ENCODE peak calls at places on chromosomes 5 and 9, in six cellular contexts. Z, B, U, Q, K and L are unnamed samples.

GRCh38 chr5:74490814-74491213 is 149.7 kb downstream of the ENC1 start:
- DNase-seq in U (no peak), Q (no peak), B (no peak), K (no peak), Z (no peak), L (no peak)

GRCh38 chr9:114341991-114342390 is 12.3 kb downstream of the ORM2 start:
- DNase-seq in U (no peak), K (no peak), Q (no peak), Z (no peak), B (no peak), L (no peak)

GRCh38 chr9:16679327-16679821 is 191.1 kb downstream of the BNC2 start:
- DNase-seq in Q (no peak), U (no peak), K (peak; percentile 29), Z (no peak), B (no peak), L (no peak)

GRCh38 chr5:171630047-171630669 is 155.5 kb upstream of the SMIM23 start:
- DNase-seq in K (no peak), Z (peak; percentile 52), B (peak; percentile 34), Q (peak; percentile 16), U (no peak), L (peak; percentile 49)

GRCh38 chr5:136006164-136006563 is 22.6 kb upstream of the TGFBI start:
- DNase-seq in U (no peak), B (no peak), Q (no peak), K (peak; percentile 62), Z (peak; percentile 58), L (no peak)

GRCh38 chr9:88773119-88773518 is 218.1 kb upstream of the S1PR3 start:
- DNase-seq in B (no peak), Z (no peak), K (no peak), Q (no peak), U (no peak), L (no peak)

GRCh38 chr5:113147088-113147487 is 170.5 kb downstream of the DCP2 start:
- DNase-seq in U (no peak), Z (peak; percentile 27), B (no peak), Q (no peak), K (peak; percentile 78), L (no peak)

GRCh38 chr5:157778121-157778805 is 34.8 kb downstream of the LSM11 start:
- DNase-seq in Z (peak; percentile 75), Q (peak; percentile 71), B (peak; percentile 54), K (no peak), U (no peak), L (peak; percentile 79)

GRCh38 chr5:154714271-154714986 is 40.7 kb upstream of the LARP1 start:
- DNase-seq in Z (peak; percentile 41), B (peak; percentile 46), U (no peak), K (no peak), Q (no peak), L (no peak)

GRCh38 chr9:32264171-32264862 is 120.1 kb upstream of the ACO1 start:
- DNase-seq in Z (peak; percentile 71), U (no peak), K (no peak), B (no peak), Q (no peak), L (peak; percentile 34)